ENCODE peak calls at places on chromosomes 5 and 9, in seven cellular contexts. O is ovary, N is stomach, X is adrenal gland, J is IMR-90, F is psoas muscle, E is neural progenitor cell. I is an unnamed sample. For H3K4me1, the result is how much of the 10 kb centered on the place peaks cover.

GRCh38 chr9:4327504-4328191 is 27.8 kb upstream of the GLIS3 start:
- DNase-seq in O (no peak), N (no peak), X (no peak), J (peak), F (no peak), E (peak), I (no peak)

GRCh38 chr5:15105799-15106393 is 234.3 kb upstream of the ANKH start:
- DNase-seq in O (peak), N (peak), X (peak), J (peak), F (no peak), E (peak), I (no peak)

GRCh38 chr5:138927979-138928378 is 52.8 kb upstream of the LRRTM2 start:
- DNase-seq in O (peak), N (peak), X (peak), J (peak), F (peak), E (no peak), I (no peak)

GRCh38 chr5:177447066-177447610 is 524 bp downstream of the PRR7 start:
- DNase-seq in O (peak), N (peak), X (peak), J (peak), F (peak), E (peak), I (peak)

GRCh38 chr5:117713585-117714198 is 1139.1 kb upstream of the SEMA6A start:
- DNase-seq in O (no peak), N (no peak), X (no peak), J (no peak), F (no peak), E (no peak), I (no peak)

GRCh38 chr9:74803366-74804017 is 84.2 kb downstream of the TRPM6 start:
- DNase-seq in O (no peak), N (no peak), X (no peak), J (no peak), F (no peak), E (no peak), I (no peak)

GRCh38 chr5:127400946-127401670 is 110.5 kb downstream of the MEGF10 start:
- DNase-seq in O (no peak), N (no peak), X (no peak), J (no peak), F (no peak), E (no peak), I (no peak)

GRCh38 chr5:43411489-43411888 is 702 bp downstream of the CCL28 start:
- DNase-seq in O (no peak), N (no peak), X (no peak), J (no peak), F (no peak), E (no peak), I (no peak)

GRCh38 chr5:68240196-68240595 is 24.6 kb downstream of the PIK3R1 start:
- DNase-seq in O (no peak), N (no peak), X (no peak), J (no peak), F (no peak), E (no peak), I (no peak)

GRCh38 chr5:141477815-141478214 is 2.0 kb downstream of the PCDHGC3 start:
- DNase-seq in O (no peak), N (no peak), X (no peak), J (no peak), F (no peak), E (no peak), I (no peak)

GRCh38 chr5:126280820-126281219 is 142.4 kb upstream of the GRAMD2B start:
- DNase-seq in O (no peak), N (no peak), X (no peak), J (no peak), F (no peak), E (no peak), I (no peak)

GRCh38 chr5:129541648-129542251 is 81.7 kb downstream of the ADAMTS19 start:
- DNase-seq in O (no peak), N (no peak), X (no peak), J (peak), F (no peak), E (no peak), I (no peak)

GRCh38 chr5:147822686-147823491 is 8.6 kb downstream of the SPINK1 start:
- DNase-seq in O (peak), N (peak), X (peak), J (peak), F (no peak), E (peak), I (no peak)

GRCh38 chr5:151598984-151599383 is 7.9 kb upstream of the FAT2 start:
- DNase-seq in O (no peak), N (no peak), X (no peak), J (no peak), F (no peak), E (no peak), I (no peak)

GRCh38 chr5:139461698-139462097 is 845 bp downstream of the ECSCR start:
- DNase-seq in O (no peak), N (no peak), X (no peak), J (peak), F (no peak), E (no peak), I (no peak)

GRCh38 chr5:119313207-119313606 is 42.6 kb upstream of the TNFAIP8 start:
- DNase-seq in O (no peak), N (no peak), X (no peak), J (no peak), F (no peak), E (no peak), I (no peak)

GRCh38 chr5:119316116-119316515 is 39.7 kb upstream of the TNFAIP8 start:
- DNase-seq in O (no peak), N (no peak), X (no peak), J (no peak), F (no peak), E (no peak), I (no peak)

GRCh38 chr5:119312403-119312802 is 43.4 kb upstream of the TNFAIP8 start:
- DNase-seq in O (no peak), N (no peak), X (no peak), J (no peak), F (no peak), E (peak), I (no peak)

GRCh38 chr5:119315516-119315949 is 40.3 kb upstream of the TNFAIP8 start:
- DNase-seq in O (no peak), N (no peak), X (no peak), J (no peak), F (no peak), E (no peak), I (no peak)

DNA sequence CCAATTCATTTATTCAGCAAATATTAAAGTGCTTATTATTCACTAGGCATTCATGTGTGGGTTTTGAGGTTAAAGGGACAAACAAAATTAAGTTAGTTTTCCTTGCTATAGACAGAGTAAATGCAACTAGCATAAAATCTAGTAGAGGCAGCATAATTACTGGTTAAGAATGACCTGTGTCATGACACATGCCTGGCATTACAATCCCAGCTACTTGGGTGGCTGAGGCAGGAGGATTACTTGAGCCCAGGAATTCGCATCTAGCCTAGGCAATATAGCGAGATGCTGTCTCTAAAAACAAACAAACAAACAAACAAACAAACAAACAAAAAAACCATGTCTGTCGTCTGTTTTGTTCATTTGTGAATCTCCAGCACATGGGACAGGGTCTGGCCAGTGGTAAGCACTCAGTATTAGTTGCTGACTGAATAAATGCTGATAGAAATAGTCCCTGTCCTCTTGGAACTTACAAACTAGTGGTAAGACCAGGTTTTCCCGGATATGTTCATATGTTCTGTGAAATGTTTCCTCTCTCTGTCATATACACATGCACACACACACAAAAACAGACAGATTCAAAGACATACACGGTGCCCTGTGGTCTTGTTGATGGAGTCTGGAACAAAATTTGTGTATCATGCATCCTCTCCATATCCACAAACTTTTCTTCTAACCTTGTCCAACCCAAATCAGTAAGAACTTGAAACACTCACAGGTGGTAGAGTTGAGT is 41.8 kb upstream of the TNFAIP8 start:
- DNase-seq in O (no peak), N (no peak), X (no peak), J (no peak), F (no peak), E (peak), I (no peak)
- H3K4me1 ChIP-seq in O (under half), N (under half), X (under half), J (under half), F (under half), E (under half), I (under half)

DNA sequence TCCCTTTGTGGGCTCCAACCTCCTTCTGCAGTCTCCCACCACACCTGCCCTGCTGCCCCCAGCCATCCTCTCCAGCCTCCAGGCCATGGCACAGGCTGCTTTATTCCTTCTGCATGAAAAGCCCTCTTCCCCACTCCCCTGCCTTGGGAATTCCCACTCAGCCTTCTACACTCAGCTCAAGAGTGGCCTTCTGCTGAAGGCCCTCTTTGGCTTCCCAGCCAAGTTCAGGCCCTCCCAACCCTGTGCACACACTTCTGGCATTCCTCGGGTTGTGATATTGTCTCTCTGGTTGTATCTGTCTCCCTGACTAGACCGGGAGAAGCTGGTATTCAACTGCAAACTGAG is 5.7 kb downstream of the SHB start:
- DNase-seq in O (no peak), N (no peak), X (no peak), J (no peak), F (no peak), E (no peak), I (no peak)
- H3K4me1 ChIP-seq in O (under half), N (half or more), X (under half), J (under half), F (half or more), E (under half), I (half or more)

GRCh38 chr9:36141288-36141687 is 4.8 kb downstream of the GLIPR2 start:
- DNase-seq in O (no peak), N (no peak), X (no peak), J (peak), F (no peak), E (peak), I (no peak)

GRCh38 chr9:36138901-36139300 is 2.4 kb downstream of the GLIPR2 start:
- DNase-seq in O (no peak), N (no peak), X (no peak), J (no peak), F (no peak), E (no peak), I (no peak)

GRCh38 chr9:36138496-36138895 is 2.0 kb downstream of the GLIPR2 start:
- DNase-seq in O (no peak), N (no peak), X (no peak), J (no peak), F (no peak), E (no peak), I (no peak)

GRCh38 chr9:36141761-36142160 is 5.2 kb downstream of the GLIPR2 start:
- DNase-seq in O (no peak), N (no peak), X (no peak), J (no peak), F (no peak), E (no peak), I (no peak)

DNA sequence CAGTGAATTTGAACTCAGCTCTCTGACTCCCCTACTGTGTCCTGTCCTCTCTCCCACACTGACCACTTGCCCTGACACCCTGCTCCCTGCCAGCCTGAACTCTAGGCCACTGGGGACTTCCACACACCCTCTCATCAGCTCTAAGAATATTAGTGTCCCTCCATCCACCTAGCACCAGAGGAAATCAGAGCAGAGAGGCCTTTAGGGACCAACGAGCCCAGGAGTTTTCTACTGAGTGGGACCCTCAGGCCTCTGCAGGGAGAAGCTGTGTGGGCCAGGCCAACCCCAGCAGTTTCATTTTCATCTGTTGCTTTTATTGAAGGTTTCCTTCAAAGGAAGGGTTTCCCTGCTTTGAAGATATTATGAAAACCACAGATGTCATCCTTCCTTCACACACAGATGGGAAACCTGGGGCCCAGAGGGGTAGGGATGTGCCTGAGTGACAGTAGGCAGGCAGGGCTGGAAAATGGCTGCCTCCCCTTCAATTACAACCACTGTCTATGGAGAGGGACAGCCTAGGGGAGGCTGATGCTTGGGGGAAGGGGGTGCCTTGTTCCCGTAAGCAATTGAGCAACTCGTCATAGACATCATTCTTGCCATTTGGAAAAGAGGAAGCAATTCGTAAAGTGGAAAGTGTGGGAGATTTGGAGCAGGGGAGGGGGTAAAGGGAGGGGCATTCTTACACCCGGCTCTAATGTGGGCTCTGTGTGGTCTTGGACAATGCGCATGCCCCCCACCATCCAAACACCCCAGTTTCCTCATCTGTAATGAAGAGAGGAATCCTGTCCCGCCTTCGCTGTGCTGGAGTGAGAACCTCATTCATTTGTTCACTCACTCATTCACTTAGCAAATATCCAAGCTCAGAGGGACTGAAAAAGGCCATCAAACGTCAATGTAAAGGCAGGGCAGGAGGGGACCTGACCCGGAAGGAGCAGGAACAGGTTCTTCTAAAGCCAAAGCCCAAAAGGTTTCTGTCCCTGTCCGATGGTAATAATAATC is 3.9 kb downstream of the GLIPR2 start:
- DNase-seq in O (no peak), N (no peak), X (no peak), J (no peak), F (no peak), E (no peak), I (no peak)
- H3K4me1 ChIP-seq in O (under half), N (half or more), X (under half), J (under half), F (under half), E (under half), I (half or more)

DNA sequence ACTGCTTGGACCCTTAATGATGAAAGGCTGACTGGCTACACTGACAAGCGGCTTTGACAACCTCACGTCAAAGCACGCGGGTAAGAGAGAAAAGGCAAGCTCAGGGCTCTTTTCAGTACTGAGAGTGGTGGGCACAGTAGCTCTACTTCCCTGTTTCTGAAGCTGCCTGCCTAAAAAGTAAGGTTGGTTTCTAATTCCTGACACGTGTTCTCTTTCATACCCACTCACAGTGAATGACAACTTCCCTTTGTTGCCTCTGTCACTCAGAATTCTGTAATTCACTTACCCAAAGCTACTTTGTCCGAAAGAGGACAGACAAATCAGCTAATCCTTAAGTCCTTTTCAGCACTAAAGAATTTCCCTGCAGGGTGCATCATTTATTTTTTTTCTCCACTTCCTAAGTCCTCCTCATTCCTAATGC is 221.2 kb downstream of the TSSK1B start:
- DNase-seq in O (no peak), N (no peak), X (no peak), J (no peak), F (no peak), E (peak), I (no peak)
- H3K4me1 ChIP-seq in O (under half), N (under half), X (under half), J (under half), F (under half), E (half or more), I (under half)

GRCh38 chr9:130024597-130024994 is 18.4 kb downstream of the FNBP1 start:
- DNase-seq in O (no peak), N (no peak), X (no peak), J (peak), F (no peak), E (no peak), I (no peak)
- H3K4me1 ChIP-seq in O (under half), N (under half), X (under half), J (under half), F (half or more), E (under half), I (under half)

GRCh38 chr9:128528445-128529160 is 23.8 kb upstream of the SPTAN1 start:
- DNase-seq in O (no peak), N (no peak), X (no peak), J (peak), F (no peak), E (no peak), I (no peak)
- H3K4me1 ChIP-seq in O (under half), N (under half), X (under half), J (under half), F (under half), E (under half), I (under half)

GRCh38 chr9:91842358-91842757 is 107.7 kb downstream of the ROR2 start:
- DNase-seq in O (no peak), N (no peak), X (no peak), J (no peak), F (no peak), E (no peak), I (no peak)
- H3K4me1 ChIP-seq in O (under half), N (under half), X (under half), J (under half), F (under half), E (under half), I (under half)

DNA sequence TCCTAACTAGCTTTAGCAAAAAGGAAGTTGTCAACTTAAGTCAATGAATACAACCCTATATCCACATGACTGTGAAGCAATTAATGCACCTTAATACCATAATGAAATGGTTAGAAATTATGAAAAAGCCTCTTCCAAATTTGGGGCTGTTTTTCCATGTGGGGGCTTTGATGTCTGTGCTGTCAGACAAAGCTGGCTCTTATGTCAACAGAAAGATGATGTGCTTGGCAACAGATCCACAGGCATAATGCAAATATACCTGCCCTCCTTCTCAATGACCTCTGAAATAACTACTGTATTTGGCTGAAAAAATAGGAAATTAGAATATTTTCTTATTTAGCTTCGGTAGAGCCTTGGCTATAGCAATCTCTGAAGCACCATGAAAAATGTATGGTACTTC is 463.4 kb downstream of the RASEF start:
- DNase-seq in O (no peak), N (no peak), X (no peak), J (no peak), F (no peak), E (no peak), I (no peak)
- H3K4me1 ChIP-seq in O (under half), N (under half), X (under half), J (under half), F (under half), E (under half), I (under half)

DNA sequence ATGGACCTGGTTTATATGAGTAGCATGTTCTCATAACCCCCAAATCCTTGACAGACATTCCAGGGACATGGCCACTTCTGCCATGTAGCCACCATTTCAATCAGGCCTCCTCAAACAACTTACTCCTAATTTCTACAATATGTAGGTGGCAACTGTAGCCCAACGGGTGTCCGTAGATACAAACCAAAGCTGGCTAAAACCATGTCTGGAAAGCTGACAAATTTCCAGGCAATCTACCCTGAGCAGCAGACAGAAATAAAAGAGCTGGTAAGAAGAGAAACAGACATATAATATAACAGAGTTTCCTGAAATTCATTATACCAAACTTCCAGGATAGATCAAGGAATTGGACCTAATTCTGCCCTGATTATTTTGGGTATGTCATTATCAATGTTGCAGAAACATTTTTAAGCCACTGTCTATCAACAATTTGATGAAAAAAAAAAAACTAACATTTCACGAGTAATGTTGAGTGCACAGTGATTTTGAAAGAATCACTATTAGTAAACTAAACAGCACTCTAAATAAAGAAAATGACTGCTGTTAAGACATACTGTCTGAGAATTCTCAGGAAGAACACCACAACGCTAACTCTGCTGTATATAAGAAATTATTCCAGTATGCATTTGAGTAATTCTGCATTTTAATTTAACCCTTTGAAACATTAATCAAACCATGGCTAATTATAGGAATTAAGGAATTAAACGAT is 40.6 kb downstream of the EBF1 start:
- DNase-seq in O (no peak), N (no peak), X (no peak), J (no peak), F (no peak), E (no peak), I (no peak)
- H3K4me1 ChIP-seq in O (under half), N (under half), X (under half), J (under half), F (under half), E (half or more), I (under half)

DNA sequence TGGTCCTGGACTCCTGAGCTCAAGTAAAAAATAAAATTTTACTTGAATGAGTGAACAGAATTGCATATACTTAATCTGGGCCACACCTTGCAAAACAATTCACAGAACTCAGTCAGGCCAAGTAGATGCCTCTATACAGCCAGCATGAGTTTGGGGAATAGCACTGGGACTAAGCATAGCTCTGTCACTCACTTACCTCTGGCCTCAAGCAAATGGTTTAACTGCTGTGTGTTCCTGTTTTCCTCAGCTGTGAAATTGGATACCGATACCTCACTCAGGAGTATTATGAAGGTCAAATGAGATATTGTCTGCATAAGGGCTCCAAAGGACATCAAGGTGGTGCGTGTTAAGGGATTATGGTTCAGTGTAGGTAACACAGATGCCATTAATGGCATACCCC is 10.9 kb upstream of the FRMPD1 start:
- DNase-seq in O (no peak), N (no peak), X (no peak), J (no peak), F (no peak), E (no peak), I (no peak)
- H3K4me1 ChIP-seq in O (under half), N (under half), X (under half), J (under half), F (under half), E (under half), I (under half)

I was measured in lower lobe of right lung.